ENCODE peak calls at places on chromosome 3, in nine cellular contexts. One of them, this sample, is unnamed.

GRCh38 chr3:58419782-58420512 is 13.7 kb downstream of the PDHB start:
- DNase-seq in AG04450: no peak
- DNase-seq in AG10803: peak
- DNase-seq in Panc1: no peak
- DNase-seq in naive thymus-derived CD4-positive, alpha-beta T cell: no peak
- DNase-seq in cardiac fibroblast: peak
- DNase-seq in testis: peak
- DNase-seq in WERI-Rb-1: no peak
- DNase-seq in astrocyte: no peak
- DNase-seq in this sample: peak

GRCh38 chr3:63900459-63900858 is 11.7 kb downstream of the SCAANT1 start:
- DNase-seq in AG04450: no peak
- DNase-seq in AG10803: no peak
- DNase-seq in Panc1: no peak
- DNase-seq in naive thymus-derived CD4-positive, alpha-beta T cell: no peak
- DNase-seq in cardiac fibroblast: peak
- DNase-seq in testis: no peak
- DNase-seq in WERI-Rb-1: no peak
- DNase-seq in astrocyte: no peak
- DNase-seq in this sample: peak

GRCh38 chr3:189317911-189318310 is 146.1 kb downstream of the TPRG1 start:
- DNase-seq in AG04450: no peak
- DNase-seq in AG10803: no peak
- DNase-seq in Panc1: no peak
- DNase-seq in naive thymus-derived CD4-positive, alpha-beta T cell: no peak
- DNase-seq in cardiac fibroblast: no peak
- DNase-seq in testis: no peak
- DNase-seq in WERI-Rb-1: no peak
- DNase-seq in astrocyte: no peak
- DNase-seq in this sample: no peak

GRCh38 chr3:3765661-3766060 is 33.6 kb upstream of the LRRN1 start:
- DNase-seq in AG04450: no peak
- DNase-seq in AG10803: no peak
- DNase-seq in Panc1: no peak
- DNase-seq in naive thymus-derived CD4-positive, alpha-beta T cell: no peak
- DNase-seq in cardiac fibroblast: no peak
- DNase-seq in testis: no peak
- DNase-seq in WERI-Rb-1: no peak
- DNase-seq in astrocyte: peak
- DNase-seq in this sample: no peak

GRCh38 chr3:44914936-44915335 is 40.5 kb downstream of the TGM4 start:
- DNase-seq in AG04450: no peak
- DNase-seq in AG10803: no peak
- DNase-seq in Panc1: no peak
- DNase-seq in naive thymus-derived CD4-positive, alpha-beta T cell: no peak
- DNase-seq in cardiac fibroblast: peak
- DNase-seq in testis: peak
- DNase-seq in WERI-Rb-1: peak
- DNase-seq in astrocyte: no peak
- DNase-seq in this sample: no peak

GRCh38 chr3:184688251-184688851 is 23.5 kb downstream of the MAGEF1 start:
- DNase-seq in AG04450: peak
- DNase-seq in AG10803: peak
- DNase-seq in Panc1: no peak
- DNase-seq in naive thymus-derived CD4-positive, alpha-beta T cell: no peak
- DNase-seq in cardiac fibroblast: peak
- DNase-seq in testis: no peak
- DNase-seq in WERI-Rb-1: no peak
- DNase-seq in astrocyte: peak
- DNase-seq in this sample: peak

GRCh38 chr3:111081008-111081545 is 9.5 kb downstream of the NECTIN3 start:
- DNase-seq in AG04450: no peak
- DNase-seq in AG10803: peak
- DNase-seq in Panc1: no peak
- DNase-seq in naive thymus-derived CD4-positive, alpha-beta T cell: no peak
- DNase-seq in cardiac fibroblast: peak
- DNase-seq in testis: no peak
- DNase-seq in WERI-Rb-1: no peak
- DNase-seq in astrocyte: peak
- DNase-seq in this sample: no peak

GRCh38 chr3:19060404-19060803 is 87.9 kb upstream of the KCNH8 start:
- DNase-seq in AG04450: no peak
- DNase-seq in AG10803: no peak
- DNase-seq in Panc1: no peak
- DNase-seq in naive thymus-derived CD4-positive, alpha-beta T cell: no peak
- DNase-seq in cardiac fibroblast: no peak
- DNase-seq in testis: no peak
- DNase-seq in WERI-Rb-1: no peak
- DNase-seq in astrocyte: no peak
- DNase-seq in this sample: no peak

GRCh38 chr3:150346956-150347863 is 60.9 kb upstream of the TSC22D2 start:
- DNase-seq in AG04450: no peak
- DNase-seq in AG10803: peak
- DNase-seq in Panc1: no peak
- DNase-seq in naive thymus-derived CD4-positive, alpha-beta T cell: no peak
- DNase-seq in cardiac fibroblast: no peak
- DNase-seq in testis: no peak
- DNase-seq in WERI-Rb-1: no peak
- DNase-seq in astrocyte: no peak
- DNase-seq in this sample: no peak

GRCh38 chr3:142027713-142028112 is 121.6 kb downstream of the TFDP2 start:
- DNase-seq in AG04450: no peak
- DNase-seq in AG10803: peak
- DNase-seq in Panc1: no peak
- DNase-seq in naive thymus-derived CD4-positive, alpha-beta T cell: no peak
- DNase-seq in cardiac fibroblast: peak
- DNase-seq in testis: peak
- DNase-seq in WERI-Rb-1: no peak
- DNase-seq in astrocyte: peak
- DNase-seq in this sample: peak

GRCh38 chr3:15295506-15295905 is 36.9 kb downstream of the SH3BP5 start:
- DNase-seq in AG04450: no peak
- DNase-seq in AG10803: peak
- DNase-seq in Panc1: no peak
- DNase-seq in naive thymus-derived CD4-positive, alpha-beta T cell: no peak
- DNase-seq in cardiac fibroblast: peak
- DNase-seq in testis: no peak
- DNase-seq in WERI-Rb-1: no peak
- DNase-seq in astrocyte: peak
- DNase-seq in this sample: peak

GRCh38 chr3:55907616-55908015 is 420.5 kb upstream of the WNT5A start:
- DNase-seq in AG04450: no peak
- DNase-seq in AG10803: no peak
- DNase-seq in Panc1: no peak
- DNase-seq in naive thymus-derived CD4-positive, alpha-beta T cell: no peak
- DNase-seq in cardiac fibroblast: no peak
- DNase-seq in testis: no peak
- DNase-seq in WERI-Rb-1: no peak
- DNase-seq in astrocyte: no peak
- DNase-seq in this sample: no peak

GRCh38 chr3:184727357-184728060 is 15.6 kb upstream of the MAGEF1 start:
- DNase-seq in AG04450: no peak
- DNase-seq in AG10803: peak
- DNase-seq in Panc1: no peak
- DNase-seq in naive thymus-derived CD4-positive, alpha-beta T cell: peak
- DNase-seq in cardiac fibroblast: peak
- DNase-seq in testis: peak
- DNase-seq in WERI-Rb-1: peak
- DNase-seq in astrocyte: peak
- DNase-seq in this sample: peak

GRCh38 chr3:13462822-13463221 is 17.3 kb upstream of the HDAC11 start:
- DNase-seq in AG04450: no peak
- DNase-seq in AG10803: no peak
- DNase-seq in Panc1: no peak
- DNase-seq in naive thymus-derived CD4-positive, alpha-beta T cell: no peak
- DNase-seq in cardiac fibroblast: no peak
- DNase-seq in testis: no peak
- DNase-seq in WERI-Rb-1: no peak
- DNase-seq in astrocyte: no peak
- DNase-seq in this sample: peak

GRCh38 chr3:187946031-187946691 is 200.9 kb upstream of the BCL6 start:
- DNase-seq in AG04450: peak
- DNase-seq in AG10803: peak
- DNase-seq in Panc1: no peak
- DNase-seq in naive thymus-derived CD4-positive, alpha-beta T cell: no peak
- DNase-seq in cardiac fibroblast: peak
- DNase-seq in testis: no peak
- DNase-seq in WERI-Rb-1: no peak
- DNase-seq in astrocyte: peak
- DNase-seq in this sample: no peak

GRCh38 chr3:37477713-37478487 is 303.5 kb upstream of the LRRFIP2 start:
- DNase-seq in AG04450: no peak
- DNase-seq in AG10803: no peak
- DNase-seq in Panc1: no peak
- DNase-seq in naive thymus-derived CD4-positive, alpha-beta T cell: no peak
- DNase-seq in cardiac fibroblast: no peak
- DNase-seq in testis: no peak
- DNase-seq in WERI-Rb-1: no peak
- DNase-seq in astrocyte: no peak
- DNase-seq in this sample: no peak

GRCh38 chr3:14298991-14299555 is 103.3 kb upstream of the SLC6A6 start:
- DNase-seq in AG04450: no peak
- DNase-seq in AG10803: no peak
- DNase-seq in Panc1: no peak
- DNase-seq in naive thymus-derived CD4-positive, alpha-beta T cell: no peak
- DNase-seq in cardiac fibroblast: no peak
- DNase-seq in testis: no peak
- DNase-seq in WERI-Rb-1: no peak
- DNase-seq in astrocyte: no peak
- DNase-seq in this sample: no peak

GRCh38 chr3:107994954-107995715 is 95.7 kb downstream of the CD47 start:
- DNase-seq in AG04450: no peak
- DNase-seq in AG10803: no peak
- DNase-seq in Panc1: no peak
- DNase-seq in naive thymus-derived CD4-positive, alpha-beta T cell: no peak
- DNase-seq in cardiac fibroblast: no peak
- DNase-seq in testis: no peak
- DNase-seq in WERI-Rb-1: no peak
- DNase-seq in astrocyte: no peak
- DNase-seq in this sample: no peak

GRCh38 chr3:97742036-97742435 is 22.5 kb upstream of the ARL6 start:
- DNase-seq in AG04450: no peak
- DNase-seq in AG10803: no peak
- DNase-seq in Panc1: no peak
- DNase-seq in naive thymus-derived CD4-positive, alpha-beta T cell: no peak
- DNase-seq in cardiac fibroblast: no peak
- DNase-seq in testis: no peak
- DNase-seq in WERI-Rb-1: no peak
- DNase-seq in astrocyte: no peak
- DNase-seq in this sample: no peak
- H3K4me3 ChIP-seq in AG04450: no peak
- H3K4me3 ChIP-seq in AG10803: no peak
- H3K4me3 ChIP-seq in Panc1: no peak
- H3K4me3 ChIP-seq in naive thymus-derived CD4-positive, alpha-beta T cell: no peak
- H3K4me3 ChIP-seq in cardiac fibroblast: no peak
- H3K4me3 ChIP-seq in testis: no peak
- H3K4me3 ChIP-seq in WERI-Rb-1: no peak
- H3K4me3 ChIP-seq in astrocyte: no peak
- H3K4me3 ChIP-seq in this sample: no peak

GRCh38 chr3:127685708-127686511 is 13.2 kb downstream of the ABTB1 start:
- DNase-seq in AG04450: no peak
- DNase-seq in AG10803: no peak
- DNase-seq in Panc1: no peak
- DNase-seq in naive thymus-derived CD4-positive, alpha-beta T cell: no peak
- DNase-seq in cardiac fibroblast: no peak
- DNase-seq in testis: no peak
- DNase-seq in WERI-Rb-1: no peak
- DNase-seq in astrocyte: no peak
- DNase-seq in this sample: no peak

GRCh38 chr3:127686512-127686894 is 13.8 kb downstream of the ABTB1 start:
- DNase-seq in AG04450: no peak
- DNase-seq in AG10803: no peak
- DNase-seq in Panc1: no peak
- DNase-seq in naive thymus-derived CD4-positive, alpha-beta T cell: no peak
- DNase-seq in cardiac fibroblast: no peak
- DNase-seq in testis: no peak
- DNase-seq in WERI-Rb-1: no peak
- DNase-seq in astrocyte: no peak
- DNase-seq in this sample: no peak

GRCh38 chr3:127688416-127689265 is 15.9 kb downstream of the ABTB1 start:
- DNase-seq in AG04450: no peak
- DNase-seq in AG10803: peak
- DNase-seq in Panc1: no peak
- DNase-seq in naive thymus-derived CD4-positive, alpha-beta T cell: no peak
- DNase-seq in cardiac fibroblast: peak
- DNase-seq in testis: no peak
- DNase-seq in WERI-Rb-1: peak
- DNase-seq in astrocyte: peak
- DNase-seq in this sample: no peak

GRCh38 chr3:127688022-127688415 is 15.3 kb downstream of the ABTB1 start:
- DNase-seq in AG04450: no peak
- DNase-seq in AG10803: no peak
- DNase-seq in Panc1: no peak
- DNase-seq in naive thymus-derived CD4-positive, alpha-beta T cell: no peak
- DNase-seq in cardiac fibroblast: no peak
- DNase-seq in testis: no peak
- DNase-seq in WERI-Rb-1: peak
- DNase-seq in astrocyte: no peak
- DNase-seq in this sample: no peak

GRCh38 chr3:127687228-127687737 is 14.5 kb downstream of the ABTB1 start:
- DNase-seq in AG04450: no peak
- DNase-seq in AG10803: no peak
- DNase-seq in Panc1: no peak
- DNase-seq in naive thymus-derived CD4-positive, alpha-beta T cell: no peak
- DNase-seq in cardiac fibroblast: no peak
- DNase-seq in testis: no peak
- DNase-seq in WERI-Rb-1: no peak
- DNase-seq in astrocyte: no peak
- DNase-seq in this sample: no peak
- H3K4me3 ChIP-seq in AG04450: no peak
- H3K4me3 ChIP-seq in AG10803: no peak
- H3K4me3 ChIP-seq in Panc1: no peak
- H3K4me3 ChIP-seq in naive thymus-derived CD4-positive, alpha-beta T cell: no peak
- H3K4me3 ChIP-seq in cardiac fibroblast: no peak
- H3K4me3 ChIP-seq in testis: no peak
- H3K4me3 ChIP-seq in WERI-Rb-1: no peak
- H3K4me3 ChIP-seq in astrocyte: no peak
- H3K4me3 ChIP-seq in this sample: no peak

DNA sequence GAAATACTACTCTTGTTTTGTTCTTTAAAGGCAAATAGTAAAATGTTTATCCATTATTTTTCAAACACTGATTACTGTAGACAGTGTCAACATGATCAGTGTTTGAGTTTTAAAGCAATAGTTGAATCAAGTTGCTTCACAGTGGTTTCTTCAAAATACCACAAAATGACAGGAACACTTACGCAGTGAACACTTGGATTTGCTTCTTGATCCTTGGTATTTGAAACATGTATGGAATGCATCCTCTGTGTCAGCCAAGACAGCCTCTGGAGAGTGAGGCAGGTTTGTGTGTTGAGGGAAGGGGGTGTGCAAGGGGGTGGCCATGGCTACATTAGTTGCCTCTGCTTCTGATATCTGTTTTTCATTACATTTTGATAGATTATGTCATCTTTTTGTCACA is 413.0 kb downstream of the RBMS3 start:
- DNase-seq in AG04450: peak
- DNase-seq in AG10803: peak
- DNase-seq in Panc1: no peak
- DNase-seq in naive thymus-derived CD4-positive, alpha-beta T cell: no peak
- DNase-seq in cardiac fibroblast: peak
- DNase-seq in testis: no peak
- DNase-seq in WERI-Rb-1: no peak
- DNase-seq in astrocyte: peak
- DNase-seq in this sample: peak
- H3K4me3 ChIP-seq in AG04450: no peak
- H3K4me3 ChIP-seq in AG10803: no peak
- H3K4me3 ChIP-seq in Panc1: no peak
- H3K4me3 ChIP-seq in naive thymus-derived CD4-positive, alpha-beta T cell: no peak
- H3K4me3 ChIP-seq in cardiac fibroblast: no peak
- H3K4me3 ChIP-seq in testis: no peak
- H3K4me3 ChIP-seq in WERI-Rb-1: no peak
- H3K4me3 ChIP-seq in astrocyte: no peak
- H3K4me3 ChIP-seq in this sample: no peak

GRCh38 chr3:169812844-169813677 is at the start of the genes LRRC34 and LRRIQ4:
- DNase-seq in AG04450: peak
- DNase-seq in AG10803: peak
- DNase-seq in Panc1: no peak
- DNase-seq in naive thymus-derived CD4-positive, alpha-beta T cell: peak
- DNase-seq in cardiac fibroblast: peak
- DNase-seq in testis: peak
- DNase-seq in WERI-Rb-1: peak
- DNase-seq in astrocyte: peak
- DNase-seq in this sample: peak
- H3K4me3 ChIP-seq in AG04450: peak
- H3K4me3 ChIP-seq in AG10803: peak
- H3K4me3 ChIP-seq in Panc1: peak
- H3K4me3 ChIP-seq in naive thymus-derived CD4-positive, alpha-beta T cell: peak
- H3K4me3 ChIP-seq in cardiac fibroblast: peak
- H3K4me3 ChIP-seq in testis: peak
- H3K4me3 ChIP-seq in WERI-Rb-1: peak
- H3K4me3 ChIP-seq in astrocyte: peak
- H3K4me3 ChIP-seq in this sample: peak

This sample was measured in cardiac muscle cell.